ENCODE peak calls at places on chromosomes 5 and 9, in four cellular contexts. B is upper lobe of left lung, U is esophagus muscularis mucosa, S is sigmoid colon. C is an unnamed sample.

GRCh38 chr5:30401479-30402058 is 791.9 kb upstream of the CDH6 start:
- DNase-seq in S (no peak), B (no peak), U (no peak), C (no peak)

GRCh38 chr9:98101868-98102273 is 17.2 kb downstream of the TRIM14 start:
- DNase-seq in U (no peak), B (peak; percentile 75), S (no peak), C (peak; percentile 52)

GRCh38 chr5:173741729-173742431 is 125.4 kb upstream of the BOD1 start:
- DNase-seq in U (no peak), S (no peak), B (peak; percentile 86), C (no peak)

GRCh38 chr9:35960029-35960655 is 2.2 kb upstream of the OR2S2 start:
- DNase-seq in S (no peak), B (no peak), U (no peak), C (no peak)

GRCh38 chr5:148808864-148809642 is 17.4 kb upstream of the ADRB2 start:
- DNase-seq in S (no peak), B (no peak), U (no peak), C (no peak)

GRCh38 chr9:95750725-95751644 is 124.5 kb upstream of the ERCC6L2 start:
- DNase-seq in U (no peak), B (no peak), S (no peak), C (no peak)

GRCh38 chr5:134509308-134510040 is 16.0 kb upstream of the JADE2 start:
- DNase-seq in S (peak; percentile 26), B (peak; percentile 44), U (no peak), C (no peak)

GRCh38 chr5:168307925-168308584 is 16.6 kb downstream of the WWC1 start:
- DNase-seq in B (peak; percentile 71), U (no peak), S (no peak), C (no peak)

GRCh38 chr5:74595143-74595915 is 45.2 kb downstream of the ENC1 start:
- DNase-seq in S (no peak), U (no peak), B (no peak), C (no peak)

GRCh38 chr5:96149546-96149945 is 187.9 kb upstream of the ELL2 start:
- DNase-seq in B (no peak), S (no peak), U (no peak), C (no peak)

GRCh38 chr9:347667-348292 is 133.1 kb downstream of the DOCK8 start:
- DNase-seq in S (no peak), B (no peak), U (no peak), C (no peak)

GRCh38 chr9:76729116-76729515 is 35.1 kb upstream of the PCA3 start:
- DNase-seq in B (no peak), U (peak; percentile 29), S (no peak), C (no peak)

GRCh38 chr9:83060557-83060956 is 2.4 kb downstream of the RASEF start:
- DNase-seq in B (no peak), U (no peak), S (no peak), C (no peak)

GRCh38 chr9:94991961-94992907 is 265.7 kb downstream of the AOPEP start:
- DNase-seq in B (no peak), U (no peak), S (no peak), C (no peak)

GRCh38 chr9:124852121-124852828 is 985 bp upstream of the WDR38 start:
- DNase-seq in U (no peak), B (no peak), S (no peak), C (no peak)

GRCh38 chr9:92151691-92152393 is 36.6 kb upstream of the SPTLC1 start:
- DNase-seq in S (peak; percentile 84), U (peak; percentile 90), B (peak; percentile 34), C (no peak)

GRCh38 chr9:87713278-87713989 is 12.5 kb upstream of the CTSL start:
- DNase-seq in S (peak; percentile 98), B (peak; percentile 88), U (peak; percentile 98), C (peak; percentile 96)

GRCh38 chr5:131825404-131826013 is 28.7 kb upstream of the FNIP1 start:
- DNase-seq in U (no peak), B (no peak), S (no peak), C (no peak)

GRCh38 chr5:111927191-111927590 is 170.2 kb upstream of the NREP start:
- DNase-seq in S (no peak), U (no peak), B (no peak), C (no peak)

DNA sequence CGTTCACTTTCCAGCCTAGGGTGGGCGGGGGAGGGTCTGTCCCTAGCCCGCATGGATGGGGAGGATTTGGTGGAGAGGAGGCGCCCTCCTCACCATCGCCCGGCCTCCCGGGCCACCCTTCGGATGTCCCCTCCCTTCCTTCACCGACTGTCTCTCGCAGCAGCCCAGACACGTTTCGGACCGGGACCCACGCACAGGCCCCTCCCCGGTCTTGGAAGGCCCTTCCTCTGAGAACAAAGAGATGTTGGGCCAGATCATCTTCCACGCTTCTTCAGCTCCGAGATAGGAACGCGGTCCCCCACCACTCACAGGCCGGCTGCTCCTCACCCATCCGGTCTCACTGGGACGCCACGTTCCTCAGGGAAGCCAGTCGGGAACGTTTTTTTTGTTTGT is 640 bp upstream of the DPM2 start:
- DNase-seq in B (no peak), U (no peak), S (no peak), C (no peak)
- H3K27ac ChIP-seq in B (no peak overlapping the region), U (peak overlapping the region; percentile 69), S (peak overlapping the region; percentile 73), C (peak overlapping the region; percentile 55)

DNA sequence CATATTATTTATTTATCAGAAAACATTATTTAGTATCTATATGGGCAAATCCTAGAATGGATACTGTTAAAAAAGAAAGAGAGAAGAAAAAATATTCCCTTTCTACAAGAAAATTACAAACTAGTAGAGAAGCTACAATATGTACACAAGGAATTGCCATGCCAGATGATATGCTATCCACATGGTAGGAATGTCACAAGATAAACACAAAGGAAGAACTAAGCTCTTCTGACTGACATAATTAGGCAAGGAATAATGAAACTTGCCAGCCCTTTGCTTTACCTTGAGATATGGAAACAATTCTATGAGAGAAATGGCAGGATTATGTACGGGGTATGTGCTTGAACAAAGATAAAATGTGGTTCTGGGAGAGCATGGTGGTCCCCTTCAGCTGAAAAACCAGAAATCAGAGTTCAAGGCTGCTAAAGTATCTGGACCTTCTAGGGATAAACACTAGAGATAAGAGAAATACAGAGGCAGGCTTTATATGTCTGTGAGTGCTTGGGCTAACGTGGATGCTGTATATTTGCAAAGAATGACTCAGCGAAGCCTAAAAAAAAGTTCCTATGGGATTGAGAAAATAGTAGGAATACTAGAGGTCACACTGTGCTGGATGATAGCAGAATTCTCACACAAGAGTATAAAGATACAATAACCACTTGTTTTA is 451.6 kb downstream of the TLE1 start:
- DNase-seq in S (no peak), U (no peak), B (no peak), C (no peak)
- TF ChIP-seq EP300 in S (no peak), U (no peak), B (no peak), C (no peak)

GRCh38 chr9:4305586-4305985 is 5.7 kb upstream of the GLIS3 start:
- DNase-seq in B (no peak), U (no peak), S (no peak), C (no peak)

GRCh38 chr9:4308482-4308881 is 8.6 kb upstream of the GLIS3 start:
- DNase-seq in S (no peak), B (no peak), U (no peak), C (no peak)

GRCh38 chr9:4306788-4307144 is 6.9 kb upstream of the GLIS3 start:
- DNase-seq in B (no peak), U (no peak), S (no peak), C (no peak)

GRCh38 chr9:4305065-4305481 is 5.2 kb upstream of the GLIS3 start:
- DNase-seq in U (no peak), B (no peak), S (no peak), C (no peak)

DNA sequence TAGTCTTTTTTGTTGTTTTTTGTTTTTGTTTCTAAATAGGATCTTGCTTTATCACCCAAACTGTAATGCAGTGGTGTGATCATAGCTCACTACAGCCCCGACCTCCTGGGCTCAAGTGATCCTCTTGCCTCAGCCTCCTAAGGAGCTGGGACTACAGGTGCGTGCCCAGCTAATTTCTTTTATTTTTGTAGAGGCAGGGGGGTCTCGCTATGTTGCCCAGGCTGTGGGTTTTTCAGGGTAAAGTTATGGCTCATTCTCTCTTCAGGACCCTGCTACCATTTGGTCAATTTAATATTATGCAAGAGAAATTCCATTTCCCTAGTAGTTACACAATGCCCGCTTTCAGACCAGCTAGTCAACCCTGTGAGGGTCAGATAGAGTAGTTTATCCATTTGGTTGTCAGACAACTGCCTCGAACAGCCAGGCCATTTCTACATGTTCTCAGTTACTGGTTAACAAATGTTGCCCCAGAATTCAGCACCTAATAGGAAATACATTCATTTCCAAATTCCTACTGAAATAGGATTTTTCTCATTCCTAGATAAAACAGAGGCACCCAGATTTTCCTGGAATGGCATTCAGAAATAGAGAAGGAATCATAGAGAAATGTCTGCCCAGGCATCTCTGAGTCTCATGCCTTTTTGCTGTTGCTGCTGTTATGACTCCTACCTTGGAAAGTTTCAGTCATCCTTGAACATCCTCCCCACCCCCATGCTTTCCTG is 6.4 kb upstream of the GLIS3 start:
- DNase-seq in S (no peak), B (no peak), U (no peak), C (no peak)
- TF ChIP-seq CTCF in S (no peak), B (no peak), U (no peak), C (no peak)

GRCh38 chr5:137858954-137859353 is 8.7 kb upstream of the MYOT start:
- DNase-seq in S (no peak), U (no peak), B (no peak), C (no peak)

GRCh38 chr5:137866541-137867388 is 895 bp upstream of the MYOT start:
- DNase-seq in B (no peak), S (no peak), U (no peak), C (no peak)

GRCh38 chr5:137858223-137858916 is 9.3 kb upstream of the MYOT start:
- DNase-seq in S (no peak), U (no peak), B (no peak), C (no peak)

GRCh38 chr5:137856916-137857862 is 10.5 kb upstream of the MYOT start:
- DNase-seq in S (no peak), B (no peak), U (no peak), C (no peak)

GRCh38 chr5:137862251-137862650 is 5.4 kb upstream of the MYOT start:
- DNase-seq in U (no peak), S (no peak), B (no peak), C (no peak)
- H3K27ac ChIP-seq in U (no peak overlapping the region), S (no peak overlapping the region), B (no peak overlapping the region), C (no peak overlapping the region)

DNA sequence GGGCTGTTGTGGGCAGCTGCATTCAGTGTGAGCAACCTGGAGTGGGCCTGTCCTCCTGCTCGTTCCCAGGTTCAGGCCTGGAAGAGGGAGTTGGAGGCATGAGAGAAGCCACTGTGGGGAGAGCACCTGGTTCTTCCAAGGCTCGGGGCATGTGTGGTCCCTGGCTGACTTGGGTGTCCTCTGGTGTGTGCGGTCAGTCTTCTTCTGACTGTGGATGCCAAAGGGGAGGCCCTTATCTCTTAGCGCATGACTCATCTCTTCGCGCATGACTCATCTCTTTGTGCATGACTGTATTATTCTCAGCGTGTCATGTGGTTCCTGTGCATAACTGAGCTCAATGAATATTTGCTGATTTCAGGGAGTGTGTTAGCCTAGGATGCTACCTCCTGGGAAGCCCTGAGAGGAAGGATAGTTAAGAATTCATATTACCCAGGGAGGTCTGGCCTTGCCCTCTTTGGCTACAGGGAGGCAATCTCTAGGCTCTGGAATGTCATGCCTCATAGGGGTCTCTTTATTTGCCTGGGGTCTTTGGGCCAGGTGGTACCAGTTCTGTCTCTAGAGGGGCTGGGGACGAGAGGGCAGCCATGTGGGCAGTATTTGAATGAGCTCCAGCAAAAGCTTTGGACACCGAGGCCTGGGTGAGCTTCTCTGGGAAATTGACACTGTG is 188.7 kb downstream of the HSPA4 start:
- DNase-seq in B (peak; percentile 47), U (no peak), S (no peak), C (no peak)
- TF ChIP-seq EP300 in B (no peak), U (no peak), S (no peak), C (no peak)

C was measured in suprapubic skin.